ENCODE peak calls at places on chromosomes 16 and 17, in five cellular contexts. G is fibroblast of lung; W is CD4-positive, alpha-beta T cell; H is HL-60; D is left ventricle myocardium inferior. Y is an unnamed sample.

GRCh38 chr16:89700649-89701424 is 668 bp downstream of the SPATA2L start:
- DNase-seq in H (peak; percentile 14), G (peak; percentile 41), W (peak; percentile 38), D (no peak), Y (no peak)

GRCh38 chr17:83004791-83005380 is 74.5 kb upstream of the METRNL start:
- DNase-seq in G (no peak), D (no peak), H (no peak), W (no peak), Y (no peak)

GRCh38 chr16:2751577-2752034 is 832 bp upstream of the SRRM2 start:
- DNase-seq in W (no peak), G (peak; percentile 20), H (no peak), D (no peak), Y (no peak)

GRCh38 chr16:85090166-85090565 is 22.1 kb downstream of the CIBAR2 start:
- DNase-seq in H (no peak), G (peak; percentile 60), D (no peak), W (no peak), Y (no peak)

GRCh38 chr17:82873521-82873920 is 33.7 kb upstream of the ZNF750 start:
- DNase-seq in G (no peak), H (no peak), W (no peak), D (no peak), Y (no peak)

GRCh38 chr17:41907185-41907556 is 11.6 kb downstream of the ACLY start:
- DNase-seq in W (no peak), H (no peak), G (peak; percentile 93), D (no peak), Y (no peak)

GRCh38 chr16:17266606-17267313 is 204.0 kb downstream of the XYLT1 start:
- DNase-seq in D (no peak), G (no peak), H (no peak), W (no peak), Y (no peak)

GRCh38 chr17:80124351-80124981 is 22.5 kb downstream of the EIF4A3 start:
- DNase-seq in W (no peak), H (no peak), D (no peak), G (peak; percentile 62), Y (peak; percentile 65)

GRCh38 chr16:86389566-86390328 is 120.6 kb upstream of the FOXF1 start:
- DNase-seq in D (no peak), W (no peak), H (no peak), G (no peak), Y (no peak)

GRCh38 chr16:30956601-30957455 is 726 bp upstream of the SETD1A start:
- DNase-seq in G (peak; percentile 84), H (peak; percentile 85), D (peak; percentile 86), W (peak; percentile 83), Y (peak; percentile 62)

GRCh38 chr17:67441052-67441738 is 64.1 kb downstream of the PITPNC1 start:
- DNase-seq in G (peak; percentile 75), W (peak; percentile 78), H (peak; percentile 56), D (no peak), Y (no peak)

GRCh38 chr17:74457146-74457819 is 9.2 kb upstream of the CD300A start:
- DNase-seq in W (peak; percentile 66), G (peak; percentile 20), D (peak; percentile 83), H (peak; percentile 71), Y (no peak)

GRCh38 chr16:66289051-66289680 is 77.3 kb upstream of the CDH5 start:
- DNase-seq in H (no peak), G (no peak), D (no peak), W (no peak), Y (no peak)

GRCh38 chr16:27220527-27220926 is 17.2 kb downstream of the KDM8 start:
- DNase-seq in W (no peak), H (no peak), G (no peak), D (no peak), Y (no peak)

GRCh38 chr17:78072961-78073360 is 55.6 kb downstream of the TMC6 start:
- DNase-seq in W (no peak), D (no peak), G (no peak), H (no peak), Y (no peak)

GRCh38 chr17:50562266-50563094 is 2.0 kb downstream of the CACNA1G start:
- DNase-seq in W (no peak), H (no peak), D (no peak), G (no peak), Y (no peak)

GRCh38 chr16:12087901-12088364 is 111.4 kb downstream of the SNX29 start:
- DNase-seq in G (no peak), D (peak; percentile 58), H (no peak), W (no peak), Y (no peak)
- H3K27ac ChIP-seq in G (no peak overlapping the region), D (peak overlapping the region; percentile 72), H (no peak overlapping the region), W (no peak overlapping the region), Y (no peak overlapping the region)

GRCh38 chr17:69326302-69327059 is 452 bp downstream of the ABCA5 start:
- DNase-seq in D (no peak), G (peak; percentile 34), H (no peak), W (no peak), Y (no peak)
- H3K27ac ChIP-seq in D (peak overlapping the region; percentile 88), G (peak overlapping the region; percentile 26), H (peak overlapping the region; percentile 56), W (peak overlapping the region; percentile 78), Y (peak overlapping the region; percentile 68)

GRCh38 chr17:35879748-35880654 is at the start of gene CCL5:
- DNase-seq in W (no peak), H (peak; percentile 63), G (no peak), D (no peak), Y (peak; percentile 31)
- H3K27ac ChIP-seq in W (no peak within 1 kb of the TSS), H (peak within 1 kb of the TSS; percentile 34), G (no peak within 1 kb of the TSS), D (no peak within 1 kb of the TSS), Y (no peak within 1 kb of the TSS)

DNA sequence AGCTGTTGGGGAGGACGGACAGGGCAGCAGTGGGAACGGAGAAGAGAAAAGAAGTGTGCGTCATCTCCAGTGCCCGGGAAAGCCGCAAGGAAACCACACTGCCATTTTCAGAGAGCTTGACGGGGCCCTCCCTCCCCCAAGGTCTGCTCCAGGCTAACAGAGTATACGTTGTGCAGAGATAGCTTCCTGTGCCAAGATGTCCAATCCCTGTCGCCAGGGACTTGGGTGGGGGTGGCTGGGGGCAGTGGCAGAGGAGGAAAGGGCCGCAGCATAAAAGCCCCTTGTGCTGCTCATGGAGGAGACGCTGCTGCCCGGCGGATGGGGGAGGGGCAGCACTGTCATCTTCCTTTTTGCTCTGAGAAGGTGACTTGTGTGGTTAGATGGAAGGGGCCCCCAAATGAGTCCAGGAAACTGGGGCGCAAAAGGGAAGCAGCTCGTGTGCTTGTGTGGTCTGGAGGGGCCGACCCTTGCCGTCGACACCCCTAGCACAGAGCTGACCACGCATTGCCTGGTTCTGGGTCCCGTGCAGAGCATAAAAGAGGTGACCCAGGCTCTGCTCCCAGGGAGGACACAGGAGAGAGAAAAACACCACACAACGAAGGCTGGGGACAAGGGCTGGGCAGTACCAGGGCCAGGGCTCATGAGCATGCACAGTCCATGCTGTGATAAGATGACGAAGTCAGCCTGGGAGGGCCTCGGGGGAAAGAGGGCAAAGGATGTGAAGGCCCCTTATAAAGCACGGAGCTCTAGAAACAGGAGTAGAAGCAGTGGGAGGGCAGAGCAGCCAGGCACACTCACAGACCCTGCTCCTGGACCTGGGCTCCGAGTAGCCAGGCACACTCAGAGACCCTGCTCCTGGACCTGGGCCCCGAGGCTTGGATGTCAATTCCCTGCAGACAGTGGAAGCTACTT is 372.6 kb downstream of the SLC39A11 start:
- DNase-seq in D (no peak), W (peak; percentile 15), H (peak; percentile 84), G (peak; percentile 93), Y (no peak)
- H3K27ac ChIP-seq in D (no peak overlapping the region), W (no peak overlapping the region), H (peak overlapping the region; percentile 79), G (no peak overlapping the region), Y (no peak overlapping the region)

Y was measured in epithelial cell of prostate.